ENCODE peak calls at places on chromosomes 3 and 15, in five cellular contexts. U, P, J, X and C are unnamed samples.
A peak's percentile ranks its signal among the peaks of the same experiment; 100 is the strongest.

GRCh38 chr3:152436707-152437615 is 168.2 kb downstream of the MBNL1 start:
- DNase-seq in J (no peak), X (no peak), P (no peak), U (no peak), C (no peak)

GRCh38 chr15:70318594-70318993 is 220.9 kb upstream of the TLE3 start:
- DNase-seq in J (no peak), P (no peak), U (no peak), X (no peak), C (no peak)

GRCh38 chr15:60905587-60905986 is 323.5 kb downstream of the RORA start:
- DNase-seq in P (no peak), J (no peak), X (no peak), U (peak; percentile 45), C (no peak)

GRCh38 chr15:85587707-85588441 is 206.9 kb downstream of the KLHL25 start:
- DNase-seq in U (no peak), X (no peak), P (no peak), J (no peak), C (no peak)

GRCh38 chr3:40104441-40104840 is 205.1 kb upstream of the EIF1B start:
- DNase-seq in P (no peak), U (no peak), X (no peak), J (no peak), C (no peak)

GRCh38 chr15:32676095-32676643 is 34.7 kb downstream of the SCG5 start:
- DNase-seq in P (no peak), J (no peak), X (no peak), U (no peak), C (no peak)

GRCh38 chr3:128649264-128649663 is 1.4 kb downstream of the RPN1 start:
- DNase-seq in J (no peak), X (no peak), U (no peak), P (no peak), C (no peak)

GRCh38 chr3:6878731-6879130 is 17.8 kb downstream of the GRM7 start:
- DNase-seq in X (no peak), U (no peak), J (no peak), P (no peak), C (no peak)

GRCh38 chr3:46862689-46863020 is 589 bp downstream of the MYL3 start:
- DNase-seq in J (peak; percentile 13), P (peak; percentile 41), X (no peak), U (no peak), C (no peak)

GRCh38 chr15:80580536-80581260 is 114.4 kb upstream of the ABHD17C start:
- DNase-seq in U (peak; percentile 20), P (peak; percentile 46), X (no peak), J (peak; percentile 5), C (no peak)

GRCh38 chr15:80455668-80456442 is 51.7 kb downstream of the ARNT2 start:
- DNase-seq in U (peak; percentile 60), P (no peak), X (peak; percentile 42), J (peak; percentile 40), C (peak; percentile 1)

GRCh38 chr3:168531116-168531515 is 435.4 kb upstream of the GOLIM4 start:
- DNase-seq in U (peak; percentile 36), J (no peak), X (no peak), P (no peak), C (no peak)

GRCh38 chr3:124157000-124157712 is 165.2 kb upstream of the ROPN1 start:
- DNase-seq in P (no peak), J (no peak), X (no peak), U (no peak), C (no peak)

GRCh38 chr15:98232761-98233160 is 272.3 kb downstream of the ARRDC4 start:
- DNase-seq in U (no peak), J (no peak), P (no peak), X (no peak), C (no peak)